ENCODE peak calls at places on chromosomes 7 and 10, in six cellular contexts. P is GM23338, V is thoracic aorta, G is activated B cell treated with CpG ODN at 0.5 μM for 24 hours, B is nephron progenitor cell, X is left ventricle myocardium inferior. A is an unnamed sample.

GRCh38 chr10:86348321-86349210 is 18.0 kb downstream of the GRID1 start:
- DNase-seq in P (peak; percentile 15), V (no peak), G (no peak), B (peak; percentile 41), X (no peak), A (no peak)

GRCh38 chr10:56487746-56488145 is 126.7 kb upstream of the ZWINT start:
- DNase-seq in P (no peak), V (no peak), G (no peak), B (no peak), X (no peak), A (no peak)

GRCh38 chr10:131631619-131632018 is 269.2 kb upstream of the PPP2R2D start:
- DNase-seq in P (no peak), V (no peak), G (no peak), B (no peak), X (no peak), A (no peak)

GRCh38 chr7:27112960-27113949 is 10.8 kb upstream of the HOXA2 start:
- DNase-seq in P (peak; percentile 84), V (no peak), G (no peak), B (peak; percentile 83), X (no peak), A (peak; percentile 58)

GRCh38 chr10:35150335-35150734 is 23.7 kb downstream of the CREM start:
- DNase-seq in P (no peak), V (no peak), G (no peak), B (no peak), X (no peak), A (no peak)

GRCh38 chr7:2811476-2812118 is 32.5 kb downstream of the GNA12 start:
- DNase-seq in P (peak; percentile 3), V (no peak), G (no peak), B (no peak), X (no peak), A (no peak)

GRCh38 chr7:29573594-29573993 is 10.0 kb downstream of the PRR15 start:
- DNase-seq in P (no peak), V (no peak), G (no peak), B (no peak), X (no peak), A (no peak)

GRCh38 chr7:30928254-30928872 is 16.7 kb downstream of the AQP1 start:
- DNase-seq in P (no peak), V (no peak), G (peak; percentile 4), B (no peak), X (no peak), A (peak; percentile 4)

GRCh38 chr7:12684733-12685132 is 2.7 kb upstream of the ARL4A start:
- DNase-seq in P (no peak), V (no peak), G (no peak), B (no peak), X (no peak), A (no peak)

GRCh38 chr10:29734640-29734979 is 99.8 kb upstream of the SVIL start:
- DNase-seq in P (no peak), V (no peak), G (no peak), B (no peak), X (no peak), A (no peak)

GRCh38 chr7:7761974-7762769 is 43.8 kb upstream of the RPA3 start:
- DNase-seq in P (no peak), V (no peak), G (no peak), B (no peak), X (no peak), A (no peak)

GRCh38 chr7:156790264-156790663 is 102.7 kb downstream of the LMBR1 start:
- DNase-seq in P (no peak), V (no peak), G (no peak), B (no peak), X (no peak), A (no peak)

GRCh38 chr10:100634034-100634433 is 98.3 kb downstream of the HIF1AN start:
- DNase-seq in P (no peak), V (no peak), G (no peak), B (no peak), X (no peak), A (no peak)

GRCh38 chr10:100636848-100637553 is 101.3 kb downstream of the HIF1AN start:
- DNase-seq in P (no peak), V (no peak), G (no peak), B (no peak), X (no peak), A (no peak)

GRCh38 chr10:100642295-100642994 is 102.9 kb upstream of the PAX2 start:
- DNase-seq in P (peak; percentile 89), V (no peak), G (no peak), B (no peak), X (no peak), A (no peak)

GRCh38 chr10:100632027-100632426 is 96.3 kb downstream of the HIF1AN start:
- DNase-seq in P (no peak), V (no peak), G (no peak), B (no peak), X (no peak), A (no peak)

GRCh38 chr10:100637785-100638184 is 102.0 kb downstream of the HIF1AN start:
- DNase-seq in P (peak; percentile 88), V (no peak), G (no peak), B (peak; percentile 81), X (no peak), A (peak; percentile 38)
- TF ChIP-seq CTCF in P (peak; percentile 84), V (no peak), G (no peak), B (peak; percentile 83), X (no peak), A (peak; percentile 68)

DNA sequence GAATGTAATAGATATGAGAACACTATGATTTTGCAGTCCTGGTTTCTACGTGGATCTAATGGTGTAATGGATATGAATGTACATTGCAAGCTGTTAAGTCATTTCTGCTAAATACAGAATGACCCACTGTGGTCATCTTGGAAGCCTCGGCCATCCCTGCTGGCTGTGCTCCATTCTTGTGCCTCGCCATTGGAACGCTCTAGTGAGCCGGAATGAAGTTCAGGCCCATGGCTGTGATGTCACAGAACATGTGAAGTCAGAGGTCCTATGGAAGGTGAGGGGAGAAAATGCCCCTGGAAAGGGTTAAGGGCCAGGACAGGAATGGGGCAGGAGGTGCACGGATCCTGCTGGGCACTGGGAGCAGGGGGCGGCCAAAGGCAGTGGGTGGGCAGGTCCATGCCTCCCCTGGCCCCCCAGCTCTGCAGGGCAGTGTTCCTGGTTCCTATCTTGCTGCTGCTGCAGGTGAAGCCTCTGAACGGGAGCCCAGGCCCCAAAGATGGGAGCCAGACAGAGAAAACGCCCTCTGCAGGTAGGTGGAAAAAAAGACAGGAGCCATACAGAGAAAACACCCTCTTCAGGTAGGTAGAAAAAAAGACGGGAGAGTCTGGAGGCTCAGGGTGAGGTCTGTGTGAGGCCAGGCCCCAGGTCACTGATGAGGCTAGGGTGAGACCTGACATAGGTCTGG is at the start of gene LLCFC1:
- DNase-seq in P (peak; percentile 84), V (no peak), G (no peak), B (no peak), X (no peak), A (no peak)
- TF ChIP-seq CTCF in P (peak; percentile 80), V (no peak), G (no peak), B (peak; percentile 32), X (no peak), A (peak; percentile 52)

GRCh38 chr7:151066273-151066974 is 7.0 kb downstream of the SLC4A2 start:
- DNase-seq in P (no peak), V (no peak), G (no peak), B (no peak), X (no peak), A (no peak)
- TF ChIP-seq CTCF in P (no peak), V (no peak), G (no peak), B (no peak), X (no peak), A (no peak)

GRCh38 chr7:115748123-115748738 is 282.3 kb downstream of the TFEC start:
- DNase-seq in P (peak; percentile 36), V (no peak), G (no peak), B (no peak), X (no peak), A (no peak)
- TF ChIP-seq CTCF in P (peak; percentile 66), V (no peak), G (no peak), B (peak; percentile 40), X (peak; percentile 45), A (peak; percentile 61)

DNA sequence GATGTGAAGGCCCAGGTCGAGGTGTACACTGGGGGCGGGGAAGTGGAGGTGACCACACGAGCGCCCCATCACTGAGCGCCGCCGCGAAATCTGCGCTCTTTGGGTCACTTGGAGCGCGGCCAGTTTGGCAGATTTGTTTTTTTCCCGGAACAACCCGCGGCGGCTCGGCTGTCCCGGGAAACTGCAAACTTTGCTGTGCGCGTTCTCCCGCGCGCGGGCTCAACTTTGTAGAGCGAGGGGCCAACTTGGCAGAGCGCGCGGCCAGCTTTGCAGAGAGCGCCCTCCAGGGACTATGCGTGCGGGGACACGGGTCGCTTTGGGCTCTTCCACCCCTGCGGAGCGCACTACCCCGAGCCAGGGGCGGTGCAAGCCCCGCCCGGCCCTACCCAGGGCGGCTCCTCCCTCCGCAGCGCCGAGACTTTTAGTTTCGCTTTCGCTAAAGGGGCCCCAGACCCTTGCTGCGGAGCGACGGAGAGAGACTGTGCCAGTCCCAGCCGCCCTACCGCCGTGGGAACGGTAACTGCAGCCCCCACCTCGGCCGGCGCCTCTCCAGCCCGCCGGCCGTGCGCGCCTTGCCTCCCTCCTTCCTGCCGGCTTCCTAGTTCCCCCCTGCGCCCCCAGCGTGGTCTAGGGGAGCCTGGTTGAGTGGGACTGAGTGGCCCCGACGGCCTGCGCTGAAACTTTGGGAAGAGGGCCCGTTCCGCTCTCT is at the start of gene CASP7:
- DNase-seq in P (peak; percentile 92), V (peak; percentile 11), G (peak; percentile 70), B (peak; percentile 81), X (peak; percentile 82), A (peak; percentile 67)
- TF ChIP-seq CTCF in P (peak; percentile 67), V (no peak), G (no peak), B (no peak), X (no peak), A (peak; percentile 49)

DNA sequence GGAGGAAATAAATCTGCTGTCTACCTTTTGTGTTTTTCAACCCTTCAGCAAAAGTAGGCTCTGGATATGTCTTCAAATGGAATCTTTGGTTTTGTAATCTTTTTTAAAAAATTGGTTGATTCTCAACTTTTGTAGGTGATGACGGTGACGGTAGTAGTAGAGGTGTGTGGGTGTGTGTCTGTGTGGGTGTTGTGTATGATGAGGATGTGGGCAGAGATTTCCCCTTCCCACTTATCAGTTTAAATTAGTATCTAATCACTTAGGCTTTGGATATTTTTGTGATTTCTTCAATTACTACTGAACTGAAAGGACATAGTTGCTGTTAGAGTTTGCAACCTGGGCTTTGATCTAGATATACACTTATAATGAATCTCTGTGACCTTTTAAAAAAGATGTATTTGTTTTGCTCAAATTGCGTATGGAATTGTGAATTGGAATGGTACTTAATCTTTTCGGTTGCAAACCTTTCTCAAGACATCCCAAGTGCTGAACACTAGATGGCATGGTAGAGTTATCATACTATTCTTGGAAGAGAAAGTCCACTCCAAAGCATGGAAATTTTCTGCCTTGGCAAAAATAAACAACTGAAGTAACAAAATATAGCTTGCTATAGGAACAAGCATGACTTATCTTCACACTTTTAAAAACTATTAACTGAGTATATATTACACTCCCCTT is 51.9 kb upstream of the A1CF start:
- DNase-seq in P (peak; percentile 71), V (no peak), G (no peak), B (no peak), X (no peak), A (no peak)
- TF ChIP-seq CTCF in P (peak; percentile 63), V (peak; percentile 51), G (no peak), B (peak; percentile 53), X (peak; percentile 60), A (peak; percentile 66)

GRCh38 chr10:64329510-64329909 is 808.3 kb downstream of the REEP3 start:
- DNase-seq in P (no peak), V (no peak), G (no peak), B (no peak), X (no peak), A (no peak)
- TF ChIP-seq CTCF in P (no peak), V (no peak), G (no peak), B (no peak), X (no peak), A (no peak)